ENCODE peak calls at places on chromosomes 12 and 14, in nine cellular contexts. D, Q, T, O, U, R, W, B and F are unnamed samples.

GRCh38 chr14:70658899-70659298 is 17.2 kb downstream of the TTC9 start:
- DNase-seq in D (no peak), Q (no peak), T (no peak), O (no peak), U (no peak), R (peak), W (no peak), B (no peak), F (no peak)

GRCh38 chr14:71363961-71364360 is 456.7 kb downstream of the PCNX1 start:
- DNase-seq in D (no peak), Q (no peak), T (peak), O (no peak), U (no peak), R (no peak), W (no peak), B (no peak), F (peak)

GRCh38 chr12:109600995-109601394 is 27.4 kb downstream of the MVK start:
- DNase-seq in D (no peak), Q (no peak), T (no peak), O (no peak), U (no peak), R (no peak), W (no peak), B (no peak), F (no peak)

GRCh38 chr12:27549231-27549800 is 25.3 kb downstream of the PPFIBP1 start:
- DNase-seq in D (peak), Q (no peak), T (peak), O (no peak), U (no peak), R (no peak), W (no peak), B (no peak), F (peak)

GRCh38 chr14:78764240-78764639 is 594.1 kb downstream of the NRXN3 start:
- DNase-seq in D (no peak), Q (no peak), T (peak), O (no peak), U (no peak), R (no peak), W (no peak), B (no peak), F (no peak)

GRCh38 chr12:20189767-20190166 is 178.6 kb upstream of the PDE3A start:
- DNase-seq in D (no peak), Q (no peak), T (no peak), O (no peak), U (no peak), R (no peak), W (no peak), B (no peak), F (no peak)

GRCh38 chr14:32675433-32675832 is 263.2 kb upstream of the NPAS3 start:
- DNase-seq in D (no peak), Q (no peak), T (no peak), O (no peak), U (no peak), R (no peak), W (no peak), B (no peak), F (no peak)

GRCh38 chr14:72610096-72610830 is 283.6 kb downstream of the DPF3 start:
- DNase-seq in D (no peak), Q (no peak), T (no peak), O (no peak), U (no peak), R (no peak), W (peak), B (no peak), F (no peak)

GRCh38 chr12:113161415-113162016 is 12.0 kb downstream of the CFAP73 start:
- DNase-seq in D (no peak), Q (no peak), T (peak), O (no peak), U (peak), R (peak), W (peak), B (no peak), F (no peak)

GRCh38 chr14:94110552-94111181 is at the start of gene IFI27:
- DNase-seq in D (no peak), Q (no peak), T (peak), O (peak), U (no peak), R (no peak), W (no peak), B (peak), F (peak)

GRCh38 chr12:96473394-96474093 is 15.8 kb upstream of the CFAP54 start:
- DNase-seq in D (no peak), Q (no peak), T (peak), O (no peak), U (no peak), R (no peak), W (no peak), B (no peak), F (no peak)

GRCh38 chr12:16506394-16506793 is 99.6 kb downstream of the LMO3 start:
- DNase-seq in D (no peak), Q (no peak), T (no peak), O (no peak), U (no peak), R (no peak), W (no peak), B (no peak), F (no peak)

GRCh38 chr14:90663680-90664079 is 152.6 kb downstream of the TTC7B start:
- DNase-seq in D (no peak), Q (no peak), T (no peak), O (no peak), U (no peak), R (no peak), W (peak), B (no peak), F (no peak)

GRCh38 chr14:100062602-100063001 is 2.6 kb upstream of the EVL start:
- DNase-seq in D (no peak), Q (no peak), T (no peak), O (no peak), U (no peak), R (no peak), W (no peak), B (no peak), F (no peak)

GRCh38 chr12:121804417-121805111 is 755 bp downstream of the SETD1B start:
- DNase-seq in D (no peak), Q (peak), T (no peak), O (peak), U (peak), R (peak), W (no peak), B (peak), F (peak)

GRCh38 chr12:38139456-38139855 is 177.1 kb upstream of the ALG10B start:
- DNase-seq in D (no peak), Q (no peak), T (no peak), O (no peak), U (no peak), R (no peak), W (no peak), B (no peak), F (no peak)

GRCh38 chr14:76953196-76953945 is 75.1 kb downstream of the IRF2BPL start:
- DNase-seq in D (peak), Q (peak), T (peak), O (peak), U (peak), R (peak), W (no peak), B (peak), F (peak)

GRCh38 chr14:90513151-90514014 is 116.6 kb downstream of the CALM1 start:
- DNase-seq in D (no peak), Q (no peak), T (no peak), O (peak), U (peak), R (no peak), W (no peak), B (no peak), F (no peak)

GRCh38 chr14:51654549-51654879 is 2.8 kb downstream of the FRMD6 start:
- DNase-seq in D (no peak), Q (no peak), T (no peak), O (no peak), U (no peak), R (no peak), W (no peak), B (no peak), F (no peak)
- H3K4me3 ChIP-seq in D (peak), Q (no peak), T (peak), O (peak), U (no peak), R (peak), W (no peak), B (peak), F (peak)

DNA sequence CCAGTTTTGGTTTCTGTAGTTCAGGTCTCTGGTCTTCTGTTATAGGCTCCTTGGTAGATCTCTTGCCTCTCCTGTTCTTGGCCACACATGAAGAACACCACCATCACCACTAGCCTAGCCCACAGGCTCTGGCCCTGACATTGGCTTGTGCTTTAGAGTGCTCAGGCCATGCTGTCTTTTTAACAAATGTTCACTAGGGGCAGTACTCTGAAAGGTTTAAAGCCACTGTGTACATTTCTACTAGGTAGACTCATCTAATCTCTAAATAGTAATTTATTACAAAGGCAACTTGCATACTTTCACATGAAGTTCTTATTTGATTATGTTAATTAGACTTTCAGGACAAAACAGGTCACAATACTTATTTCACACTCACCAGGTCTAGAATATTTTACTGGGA is 38.3 kb downstream of the PDE6H start:
- DNase-seq in D (no peak), Q (no peak), T (no peak), O (no peak), U (no peak), R (no peak), W (no peak), B (no peak), F (no peak)
- TF ChIP-seq CTCF in D (peak), Q (no peak), T (no peak), O (no peak), U (peak), R (peak), W (peak), B (no peak), F (peak)

GRCh38 chr14:73759714-73760597 is 45.8 kb upstream of the PNMA1 start:
- DNase-seq in D (peak), Q (peak), T (peak), O (peak), U (peak), R (peak), W (peak), B (peak), F (peak)

GRCh38 chr14:73758392-73759182 is 44.4 kb upstream of the PNMA1 start:
- DNase-seq in D (no peak), Q (peak), T (peak), O (peak), U (peak), R (peak), W (peak), B (peak), F (peak)

GRCh38 chr14:73757381-73757780 is 43.2 kb upstream of the PNMA1 start:
- DNase-seq in D (no peak), Q (no peak), T (no peak), O (no peak), U (no peak), R (no peak), W (no peak), B (no peak), F (no peak)

GRCh38 chr14:73759183-73759713 is 45.1 kb upstream of the PNMA1 start:
- DNase-seq in D (no peak), Q (peak), T (peak), O (peak), U (peak), R (peak), W (no peak), B (peak), F (peak)

DNA sequence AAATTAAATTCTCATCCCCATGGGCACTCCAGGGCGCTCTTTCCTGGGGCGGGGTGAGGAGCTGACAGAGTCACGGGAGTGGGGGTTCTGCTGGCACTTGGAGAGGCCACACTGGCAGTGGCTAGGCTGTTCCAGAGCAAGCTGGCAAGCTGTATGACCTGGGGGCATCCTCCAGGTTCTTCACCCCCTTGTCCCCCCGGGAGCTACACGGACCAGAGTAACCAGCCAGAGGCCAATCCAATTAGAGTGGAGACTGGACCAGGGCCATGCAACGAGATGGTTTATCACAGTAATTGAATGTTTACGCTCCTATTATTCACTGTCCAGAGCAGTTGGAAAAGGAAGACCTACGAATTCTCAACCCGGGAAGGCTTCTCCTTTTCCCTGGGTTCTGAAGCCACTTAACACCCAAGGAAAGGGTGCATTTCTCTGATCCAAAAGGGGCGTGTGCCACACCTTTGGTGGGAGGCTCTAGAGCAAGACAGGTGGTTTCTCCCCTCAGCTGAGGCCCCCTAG is 43.8 kb upstream of the PNMA1 start:
- DNase-seq in D (no peak), Q (no peak), T (no peak), O (no peak), U (no peak), R (no peak), W (no peak), B (no peak), F (no peak)
- H3K4me3 ChIP-seq in D (peak), Q (peak), T (peak), O (peak), U (peak), R (peak), W (no peak), B (peak), F (peak)

GRCh38 chr12:53224897-53225634 is 6.9 kb downstream of the RARG start:
- DNase-seq in D (no peak), Q (no peak), T (peak), O (no peak), U (peak), R (no peak), W (no peak), B (no peak), F (no peak)

GRCh38 chr12:53223391-53224267 is 8.4 kb downstream of the RARG start:
- DNase-seq in D (no peak), Q (no peak), T (peak), O (peak), U (no peak), R (peak), W (no peak), B (no peak), F (peak)

GRCh38 chr12:53225635-53226424 is 6.2 kb downstream of the RARG start:
- DNase-seq in D (no peak), Q (no peak), T (no peak), O (no peak), U (peak), R (no peak), W (no peak), B (no peak), F (no peak)

GRCh38 chr12:53223006-53223305 is 9.1 kb downstream of the RARG start:
- DNase-seq in D (no peak), Q (no peak), T (no peak), O (no peak), U (no peak), R (no peak), W (no peak), B (no peak), F (no peak)

GRCh38 chr12:53224268-53224896 is 7.6 kb downstream of the RARG start:
- DNase-seq in D (no peak), Q (no peak), T (no peak), O (no peak), U (peak), R (no peak), W (peak), B (no peak), F (no peak)
- TF ChIP-seq CTCF in D (peak), Q (no peak), T (peak), O (peak), U (peak), R (peak), W (peak), B (peak), F (peak)

GRCh38 chr12:124700810-124701594 is 133.6 kb upstream of the NCOR2 start:
- DNase-seq in D (no peak), Q (no peak), T (peak), O (no peak), U (peak), R (no peak), W (no peak), B (peak), F (peak)
- H3K4me3 ChIP-seq in D (no peak), Q (no peak), T (no peak), O (no peak), U (no peak), R (no peak), W (no peak), B (no peak), F (no peak)